ENCODE peak calls at places on chromosomes 4 and X, in five cellular contexts. One of them, this sample, is unnamed.

GRCh38 chr4:139593091-139593564 is 37.1 kb upstream of the SETD7 start:
- DNase-seq in iris pigment epithelial cell: peak; percentile 91
- DNase-seq in T1000: no peak
- DNase-seq in activated B cell treated with CpG ODN at 0.5 μM for 24 hours: no peak
- DNase-seq in NCI-H1436: no peak
- DNase-seq in this sample: no peak

GRCh38 chrX:12974217-12974796 is 603 bp upstream of the TMSB4X start:
- DNase-seq in iris pigment epithelial cell: peak; percentile 62
- DNase-seq in T1000: peak; percentile 28
- DNase-seq in activated B cell treated with CpG ODN at 0.5 μM for 24 hours: no peak
- DNase-seq in NCI-H1436: peak; percentile 16
- DNase-seq in this sample: peak; percentile 50

GRCh38 chrX:30657542-30658238 is 4.5 kb downstream of the GK start:
- DNase-seq in iris pigment epithelial cell: peak; percentile 46
- DNase-seq in T1000: no peak
- DNase-seq in activated B cell treated with CpG ODN at 0.5 μM for 24 hours: no peak
- DNase-seq in NCI-H1436: no peak
- DNase-seq in this sample: no peak

GRCh38 chrX:67408423-67409079 is 135.3 kb upstream of the AR start:
- DNase-seq in iris pigment epithelial cell: no peak
- DNase-seq in T1000: no peak
- DNase-seq in activated B cell treated with CpG ODN at 0.5 μM for 24 hours: no peak
- DNase-seq in NCI-H1436: no peak
- DNase-seq in this sample: no peak

GRCh38 chr4:86959588-86960500 is 25.0 kb downstream of the AFF1 start:
- DNase-seq in iris pigment epithelial cell: no peak
- DNase-seq in T1000: no peak
- DNase-seq in activated B cell treated with CpG ODN at 0.5 μM for 24 hours: no peak
- DNase-seq in NCI-H1436: no peak
- DNase-seq in this sample: no peak

GRCh38 chr4:150402968-150403367 is 179.0 kb upstream of the MAB21L2 start:
- DNase-seq in iris pigment epithelial cell: peak; percentile 42
- DNase-seq in T1000: no peak
- DNase-seq in activated B cell treated with CpG ODN at 0.5 μM for 24 hours: no peak
- DNase-seq in NCI-H1436: peak; percentile 77
- DNase-seq in this sample: no peak

GRCh38 chr4:149841686-149842085 is 26.0 kb upstream of the IQCM start:
- DNase-seq in iris pigment epithelial cell: no peak
- DNase-seq in T1000: no peak
- DNase-seq in activated B cell treated with CpG ODN at 0.5 μM for 24 hours: no peak
- DNase-seq in NCI-H1436: no peak
- DNase-seq in this sample: no peak

GRCh38 chrX:34918091-34918736 is 24.4 kb upstream of the FAM47B start:
- DNase-seq in iris pigment epithelial cell: peak; percentile 70
- DNase-seq in T1000: no peak
- DNase-seq in activated B cell treated with CpG ODN at 0.5 μM for 24 hours: no peak
- DNase-seq in NCI-H1436: no peak
- DNase-seq in this sample: no peak

GRCh38 chr4:48944659-48945290 is 38.2 kb upstream of the OCIAD2 start:
- DNase-seq in iris pigment epithelial cell: no peak
- DNase-seq in T1000: no peak
- DNase-seq in activated B cell treated with CpG ODN at 0.5 μM for 24 hours: no peak
- DNase-seq in NCI-H1436: no peak
- DNase-seq in this sample: no peak

GRCh38 chr4:26252349-26252748 is 68.5 kb upstream of the RBPJ start:
- DNase-seq in iris pigment epithelial cell: no peak
- DNase-seq in T1000: no peak
- DNase-seq in activated B cell treated with CpG ODN at 0.5 μM for 24 hours: no peak
- DNase-seq in NCI-H1436: no peak
- DNase-seq in this sample: no peak

GRCh38 chr4:184383497-184384055 is 90.8 kb downstream of the IRF2 start:
- DNase-seq in iris pigment epithelial cell: peak; percentile 96
- DNase-seq in T1000: no peak
- DNase-seq in activated B cell treated with CpG ODN at 0.5 μM for 24 hours: no peak
- DNase-seq in NCI-H1436: no peak
- DNase-seq in this sample: no peak

GRCh38 chr4:76212851-76213414 is 691 bp downstream of the SCARB2 start:
- DNase-seq in iris pigment epithelial cell: peak; percentile 65
- DNase-seq in T1000: peak; percentile 22
- DNase-seq in activated B cell treated with CpG ODN at 0.5 μM for 24 hours: peak; percentile 20
- DNase-seq in NCI-H1436: no peak
- DNase-seq in this sample: no peak

GRCh38 chrX:68693481-68694410 is 46.3 kb downstream of the STARD8 start:
- DNase-seq in iris pigment epithelial cell: peak; percentile 28
- DNase-seq in T1000: peak; percentile 44
- DNase-seq in activated B cell treated with CpG ODN at 0.5 μM for 24 hours: no peak
- DNase-seq in NCI-H1436: no peak
- DNase-seq in this sample: peak; percentile 49

GRCh38 chrX:118928126-118928525 is 46.3 kb upstream of the LONRF3 start:
- DNase-seq in iris pigment epithelial cell: peak; percentile 30
- DNase-seq in T1000: no peak
- DNase-seq in activated B cell treated with CpG ODN at 0.5 μM for 24 hours: no peak
- DNase-seq in NCI-H1436: no peak
- DNase-seq in this sample: no peak

GRCh38 chrX:151370906-151371305 is 26.1 kb upstream of the VMA21 start:
- DNase-seq in iris pigment epithelial cell: no peak
- DNase-seq in T1000: no peak
- DNase-seq in activated B cell treated with CpG ODN at 0.5 μM for 24 hours: no peak
- DNase-seq in NCI-H1436: no peak
- DNase-seq in this sample: no peak

GRCh38 chrX:153709726-153710674 is 14.2 kb downstream of the BCAP31 start:
- DNase-seq in iris pigment epithelial cell: no peak
- DNase-seq in T1000: no peak
- DNase-seq in activated B cell treated with CpG ODN at 0.5 μM for 24 hours: no peak
- DNase-seq in NCI-H1436: no peak
- DNase-seq in this sample: no peak

GRCh38 chr4:169200361-169201030 is 70.3 kb downstream of the SH3RF1 start:
- DNase-seq in iris pigment epithelial cell: no peak
- DNase-seq in T1000: no peak
- DNase-seq in activated B cell treated with CpG ODN at 0.5 μM for 24 hours: no peak
- DNase-seq in NCI-H1436: no peak
- DNase-seq in this sample: no peak

GRCh38 chr4:915595-915994 is 16.5 kb downstream of the GAK start:
- DNase-seq in iris pigment epithelial cell: peak; percentile 42
- DNase-seq in T1000: no peak
- DNase-seq in activated B cell treated with CpG ODN at 0.5 μM for 24 hours: no peak
- DNase-seq in NCI-H1436: no peak
- DNase-seq in this sample: peak; percentile 46

GRCh38 chr4:159526172-159526571 is 423.3 kb downstream of the RAPGEF2 start:
- DNase-seq in iris pigment epithelial cell: peak; percentile 47
- DNase-seq in T1000: no peak
- DNase-seq in activated B cell treated with CpG ODN at 0.5 μM for 24 hours: no peak
- DNase-seq in NCI-H1436: no peak
- DNase-seq in this sample: no peak

GRCh38 chrX:94053575-94053974 is 379.6 kb downstream of the FAM133A start:
- DNase-seq in iris pigment epithelial cell: peak; percentile 4
- DNase-seq in T1000: no peak
- DNase-seq in activated B cell treated with CpG ODN at 0.5 μM for 24 hours: no peak
- DNase-seq in NCI-H1436: no peak
- DNase-seq in this sample: no peak

GRCh38 chr4:145867416-145867815 is 71.2 kb downstream of the ZNF827 start:
- DNase-seq in iris pigment epithelial cell: no peak
- DNase-seq in T1000: no peak
- DNase-seq in activated B cell treated with CpG ODN at 0.5 μM for 24 hours: no peak
- DNase-seq in NCI-H1436: no peak
- DNase-seq in this sample: no peak

GRCh38 chr4:181364504-181364903 is 878.7 kb upstream of the TENM3 start:
- DNase-seq in iris pigment epithelial cell: peak; percentile 4
- DNase-seq in T1000: no peak
- DNase-seq in activated B cell treated with CpG ODN at 0.5 μM for 24 hours: no peak
- DNase-seq in NCI-H1436: no peak
- DNase-seq in this sample: no peak

GRCh38 chrX:12979011-12979629 is 4.2 kb downstream of the TMSB4X start:
- DNase-seq in iris pigment epithelial cell: no peak
- DNase-seq in T1000: no peak
- DNase-seq in activated B cell treated with CpG ODN at 0.5 μM for 24 hours: no peak
- DNase-seq in NCI-H1436: no peak
- DNase-seq in this sample: no peak

GRCh38 chr4:8241211-8241779 is 28.3 kb upstream of the HTRA3 start:
- DNase-seq in iris pigment epithelial cell: no peak
- DNase-seq in T1000: no peak
- DNase-seq in activated B cell treated with CpG ODN at 0.5 μM for 24 hours: no peak
- DNase-seq in NCI-H1436: no peak
- DNase-seq in this sample: no peak

GRCh38 chr4:151753056-151753455 is 7.8 kb downstream of the GATB start:
- DNase-seq in iris pigment epithelial cell: peak; percentile 43
- DNase-seq in T1000: no peak
- DNase-seq in activated B cell treated with CpG ODN at 0.5 μM for 24 hours: no peak
- DNase-seq in NCI-H1436: no peak
- DNase-seq in this sample: no peak

GRCh38 chr4:85084371-85085170 is 118.1 kb upstream of the WDFY3 start:
- DNase-seq in iris pigment epithelial cell: peak; percentile 83
- DNase-seq in T1000: peak; percentile 1
- DNase-seq in activated B cell treated with CpG ODN at 0.5 μM for 24 hours: no peak
- DNase-seq in NCI-H1436: peak; percentile 78
- DNase-seq in this sample: no peak

GRCh38 chr4:72513227-72513626 is 55.8 kb downstream of the ADAMTS3 start:
- DNase-seq in iris pigment epithelial cell: no peak
- DNase-seq in T1000: no peak
- DNase-seq in activated B cell treated with CpG ODN at 0.5 μM for 24 hours: no peak
- DNase-seq in NCI-H1436: no peak
- DNase-seq in this sample: no peak

GRCh38 chrX:68504237-68504636 is 5.4 kb downstream of the YIPF6 start:
- DNase-seq in iris pigment epithelial cell: peak; percentile 86
- DNase-seq in T1000: no peak
- DNase-seq in activated B cell treated with CpG ODN at 0.5 μM for 24 hours: no peak
- DNase-seq in NCI-H1436: no peak
- DNase-seq in this sample: no peak

GRCh38 chr4:184664445-184665210 is 15.1 kb downstream of the PRIMPOL start:
- DNase-seq in iris pigment epithelial cell: peak; percentile 49
- DNase-seq in T1000: no peak
- DNase-seq in activated B cell treated with CpG ODN at 0.5 μM for 24 hours: no peak
- DNase-seq in NCI-H1436: no peak
- DNase-seq in this sample: no peak

This sample was measured in lower leg skin.